ENCODE peak calls at places on chromosomes 5 and 9, in five cellular contexts. Q, T, Z, U and W are unnamed samples.

GRCh38 chr5:128349044-128349629 is 188.9 kb downstream of the FBN2 start:
- DNase-seq in U (no peak), T (no peak), Q (no peak), Z (no peak), W (peak)

GRCh38 chr9:27184556-27185351 is 75.7 kb downstream of the TEK start:
- DNase-seq in T (no peak), U (no peak), Q (no peak), Z (no peak), W (no peak)

GRCh38 chr9:135478858-135479468 is 619 bp upstream of the PPP1R26 start:
- DNase-seq in U (peak), T (peak), Q (peak), Z (no peak), W (no peak)

GRCh38 chr5:151772868-151773561 is 1.3 kb downstream of the G3BP1 start:
- DNase-seq in Z (no peak), T (no peak), U (no peak), Q (no peak), W (no peak)

GRCh38 chr5:88878976-88879375 is 4.0 kb downstream of the MEF2C start:
- DNase-seq in T (no peak), Z (no peak), Q (no peak), U (no peak), W (no peak)

GRCh38 chr9:21761309-21761901 is 41.0 kb upstream of the MTAP start:
- DNase-seq in U (no peak), T (no peak), Z (peak), Q (no peak), W (no peak)

GRCh38 chr9:136015656-136016055 is 54.5 kb upstream of the UBAC1 start:
- DNase-seq in T (no peak), Q (no peak), Z (no peak), U (no peak), W (no peak)

GRCh38 chr9:117411547-117411946 is 3.3 kb downstream of the ASTN2 start:
- DNase-seq in T (peak), U (peak), Q (peak), Z (no peak), W (no peak)

GRCh38 chr5:125196479-125197183 is 450.2 kb upstream of the ZNF608 start:
- DNase-seq in T (no peak), Z (no peak), Q (no peak), U (no peak), W (no peak)

GRCh38 chr9:100759166-100759565 is 181.3 kb downstream of the CAVIN4 start:
- DNase-seq in U (no peak), Q (no peak), T (no peak), Z (no peak), W (no peak)

GRCh38 chr5:156475831-156476551 is 149.0 kb downstream of the SGCD start:
- DNase-seq in T (no peak), Z (no peak), U (no peak), Q (no peak), W (no peak)

GRCh38 chr9:122144836-122145235 is 14.7 kb downstream of the NDUFA8 start:
- DNase-seq in T (peak), Z (no peak), U (no peak), Q (no peak), W (no peak)

GRCh38 chr9:16364347-16364746 is 506.1 kb downstream of the BNC2 start:
- DNase-seq in Q (no peak), Z (no peak), U (no peak), T (no peak), W (no peak)

GRCh38 chr5:1542755-1543154 is 19.0 kb upstream of the LPCAT1 start:
- DNase-seq in Q (no peak), U (no peak), Z (no peak), T (no peak), W (peak)

GRCh38 chr5:178644826-178645545 is 18.1 kb upstream of the CLK4 start:
- DNase-seq in T (no peak), U (no peak), Q (no peak), Z (no peak), W (no peak)

GRCh38 chr5:56269216-56269927 is 36.2 kb upstream of the ANKRD55 start:
- DNase-seq in U (no peak), T (peak), Z (peak), Q (peak), W (peak)

GRCh38 chr9:135244751-135245221 is 157.3 kb downstream of the OLFM1 start:
- DNase-seq in Q (no peak), Z (no peak), U (no peak), T (no peak), W (no peak)

GRCh38 chr5:17223375-17224185 is 6.1 kb downstream of the BASP1 start:
- DNase-seq in U (no peak), Z (no peak), Q (no peak), T (no peak), W (no peak)

GRCh38 chr5:119315516-119315949 is 40.3 kb upstream of the TNFAIP8 start:
- DNase-seq in Z (peak), U (no peak), Q (peak), T (peak), W (no peak)

GRCh38 chr9:116320180-116320799 is 166.7 kb downstream of the PAPPA start:
- DNase-seq in Q (no peak), U (no peak), Z (no peak), T (no peak), W (no peak)

GRCh38 chr9:70049236-70049635 is 5.6 kb downstream of the MAMDC2 start:
- DNase-seq in Q (no peak), T (no peak), Z (no peak), U (peak), W (no peak)

GRCh38 chr5:757346-757930 is 27.1 kb downstream of the ZDHHC11B start:
- DNase-seq in U (peak), Q (no peak), Z (no peak), T (no peak), W (no peak)

GRCh38 chr9:79129865-79130480 is 441.8 kb upstream of the TLE4 start:
- DNase-seq in T (peak), Q (peak), Z (no peak), U (peak), W (peak)

GRCh38 chr5:128844354-128844923 is 120.8 kb upstream of the SLC27A6 start:
- DNase-seq in T (no peak), Q (no peak), Z (no peak), U (no peak), W (no peak)

GRCh38 chr5:150080696-150081435 is 5.5 kb downstream of the CSF1R start:
- DNase-seq in Z (no peak), T (no peak), Q (no peak), U (peak), W (no peak)

GRCh38 chr5:80860934-80861613 is 99.1 kb upstream of the RASGRF2 start:
- DNase-seq in Q (no peak), U (no peak), Z (no peak), T (no peak), W (no peak)

GRCh38 chr5:162047279-162047678 is 20.3 kb upstream of the GABRG2 start:
- DNase-seq in T (no peak), Q (no peak), U (no peak), Z (no peak), W (no peak)

GRCh38 chr5:124649548-124650501 is 96.6 kb downstream of the ZNF608 start:
- DNase-seq in Z (peak), U (no peak), T (no peak), Q (peak), W (no peak)

GRCh38 chr9:87372401-87372851 is 125.2 kb upstream of the DAPK1 start:
- DNase-seq in Q (no peak), U (no peak), T (peak), Z (no peak), W (no peak)

GRCh38 chr5:142197098-142197497 is 88.5 kb downstream of the NDFIP1 start:
- DNase-seq in U (no peak), Q (no peak), Z (no peak), T (no peak), W (no peak)

GRCh38 chr5:142871880-142872200 is 101.7 kb downstream of the ARHGAP26 start:
- DNase-seq in T (no peak), U (no peak), Z (no peak), Q (no peak), W (no peak)

GRCh38 chr9:136624184-136624951 is 38.3 kb upstream of the EGFL7 start:
- DNase-seq in U (peak), Z (no peak), Q (no peak), T (no peak), W (no peak)

GRCh38 chr9:105320568-105320967 is 76.1 kb downstream of the SLC44A1 start:
- DNase-seq in Q (no peak), T (no peak), Z (no peak), U (no peak), W (no peak)

GRCh38 chr5:99169309-99169708 is 240.5 kb upstream of the CHD1 start:
- DNase-seq in Z (no peak), U (no peak), T (no peak), Q (no peak), W (peak)

GRCh38 chr5:94180761-94181160 is 437.6 kb downstream of the KIAA0825 start:
- DNase-seq in Z (no peak), Q (no peak), T (no peak), U (no peak), W (no peak)
- TF ChIP-seq JUND in Z (no peak), Q (no peak), T (no peak), U (no peak), W (no peak)

GRCh38 chr9:92944921-92945320 is 2.4 kb upstream of the FGD3 start:
- DNase-seq in Q (no peak), T (no peak), U (no peak), Z (no peak), W (no peak)
- TF ChIP-seq ZNF274 in Q (no peak), T (no peak), U (no peak), Z (no peak), W (no peak)

GRCh38 chr9:6999788-7000187 is 242.0 kb downstream of the KDM4C start:
- DNase-seq in U (no peak), T (no peak), Z (no peak), Q (no peak), W (no peak)

GRCh38 chr9:7006417-7006816 is 248.6 kb downstream of the KDM4C start:
- DNase-seq in U (no peak), T (no peak), Q (no peak), Z (no peak), W (no peak)

GRCh38 chr9:7001571-7001970 is 243.8 kb downstream of the KDM4C start:
- DNase-seq in U (no peak), Z (no peak), Q (no peak), T (no peak), W (no peak)

GRCh38 chr9:7008411-7008810 is 250.6 kb downstream of the KDM4C start:
- DNase-seq in U (no peak), Z (no peak), Q (no peak), T (no peak), W (no peak)

GRCh38 chr9:7003876-7004275 is 246.1 kb downstream of the KDM4C start:
- DNase-seq in Z (no peak), T (no peak), U (no peak), Q (no peak), W (no peak)
- TF ChIP-seq JUND in Z (no peak), T (no peak), U (no peak), Q (no peak), W (no peak)

GRCh38 chr5:93100976-93101375 is 480.0 kb downstream of the NR2F1-AS1 start:
- DNase-seq in U (no peak), Q (no peak), Z (no peak), T (no peak), W (no peak)
- TF ChIP-seq ZNF274 in U (no peak), Q (no peak), Z (no peak), T (no peak), W (no peak)

GRCh38 chr9:114138537-114138936 is 16.8 kb upstream of the COL27A1 start:
- DNase-seq in Q (no peak), U (no peak), T (no peak), Z (no peak), W (no peak)

GRCh38 chr9:114140401-114140800 is 14.9 kb upstream of the COL27A1 start:
- DNase-seq in U (no peak), T (no peak), Z (no peak), Q (no peak), W (no peak)

GRCh38 chr9:114139061-114139460 is 16.3 kb upstream of the COL27A1 start:
- DNase-seq in U (no peak), Z (no peak), Q (no peak), T (no peak), W (no peak)

GRCh38 chr9:114141553-114142548 is 13.5 kb upstream of the COL27A1 start:
- DNase-seq in Q (no peak), U (no peak), Z (no peak), T (peak), W (no peak)

DNA sequence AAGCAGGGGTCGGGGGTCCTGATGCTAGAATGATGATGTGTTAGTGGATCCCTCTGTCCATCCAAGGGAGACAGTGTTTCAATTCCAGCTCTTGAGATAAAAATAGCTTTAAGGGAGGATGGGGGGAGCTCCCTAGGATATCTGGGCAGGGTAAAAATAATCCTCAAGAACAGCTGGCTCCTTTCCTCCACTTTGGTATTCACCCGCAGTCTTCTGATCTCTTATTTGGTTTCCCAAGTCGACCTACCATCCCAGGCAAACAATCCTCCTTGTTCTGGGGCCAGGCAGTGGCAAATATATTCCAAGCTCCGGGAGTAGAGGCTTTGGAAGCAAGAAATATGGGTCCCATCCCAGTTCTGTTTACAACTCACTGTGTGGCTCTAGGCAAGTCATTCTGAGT is 14.5 kb upstream of the COL27A1 start:
- DNase-seq in T (no peak), Z (no peak), Q (no peak), U (no peak), W (no peak)
- TF ChIP-seq JUND in T (no peak), Z (no peak), Q (no peak), U (no peak), W (no peak)

DNA sequence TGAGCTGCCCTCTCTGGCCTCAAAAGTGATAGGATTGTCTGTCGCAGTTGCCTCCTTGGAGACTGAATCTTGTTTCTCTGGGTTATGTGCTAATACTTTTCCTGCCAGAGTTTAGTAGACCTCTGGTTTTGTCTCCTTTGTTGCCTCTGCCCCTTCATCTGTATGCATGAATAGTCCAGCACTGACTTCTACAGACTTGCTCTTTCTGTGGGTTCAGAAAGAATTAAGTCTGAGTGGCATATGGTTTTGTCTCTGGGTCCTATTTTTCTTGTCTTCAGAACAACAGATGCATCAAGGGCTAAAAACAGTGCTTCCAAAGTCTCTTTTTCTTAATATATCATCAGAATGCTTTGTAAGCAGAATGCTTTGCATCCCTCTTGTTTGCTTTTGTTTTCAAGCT is 131.6 kb downstream of the UNC13B start:
- DNase-seq in U (no peak), Q (no peak), Z (no peak), T (no peak), W (no peak)
- TF ChIP-seq ZNF274 in U (no peak), Q (no peak), Z (no peak), T (no peak), W (no peak)

DNA sequence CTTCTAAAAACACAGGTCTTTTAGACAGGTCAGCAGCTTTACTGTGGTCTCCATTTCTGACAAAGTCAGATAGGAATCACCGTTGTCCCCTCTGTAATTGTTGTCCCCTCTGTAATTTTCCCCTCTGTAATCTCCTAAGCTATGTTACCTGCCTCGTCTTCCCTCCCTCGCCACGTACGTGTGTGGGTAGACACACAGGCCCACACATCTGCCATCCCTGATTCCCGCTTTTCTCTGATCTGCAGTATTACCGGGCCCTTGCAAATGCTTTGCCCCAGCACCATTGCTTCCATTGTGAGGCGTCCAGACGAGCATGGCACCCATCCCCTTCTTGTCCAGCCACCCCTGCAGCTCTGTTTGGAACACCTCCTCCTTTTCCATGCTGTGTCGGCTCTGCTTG is 45.0 kb upstream of the POMT1 start:
- DNase-seq in T (no peak), U (no peak), Z (no peak), Q (no peak), W (no peak)
- TF ChIP-seq JUND in T (no peak), U (no peak), Z (no peak), Q (no peak), W (no peak)

GRCh38 chr5:132203916-132204315 is 23.7 kb downstream of the P4HA2 start:
- DNase-seq in T (no peak), Z (no peak), Q (no peak), U (no peak), W (no peak)

GRCh38 chr5:132204330-132204729 is 23.3 kb downstream of the P4HA2 start:
- DNase-seq in Z (no peak), U (no peak), Q (no peak), T (no peak), W (no peak)

GRCh38 chr5:132204736-132205135 is 22.9 kb downstream of the P4HA2 start:
- DNase-seq in T (no peak), Q (no peak), U (no peak), Z (no peak), W (no peak)

GRCh38 chr5:132202711-132203463 is 24.8 kb downstream of the P4HA2 start:
- DNase-seq in U (no peak), Z (no peak), T (no peak), Q (no peak), W (no peak)

GRCh38 chr5:132203464-132203818 is 24.2 kb downstream of the P4HA2 start:
- DNase-seq in Q (no peak), U (no peak), T (no peak), Z (no peak), W (no peak)
- TF ChIP-seq ZNF274 in Q (no peak), U (no peak), T (no peak), Z (no peak), W (no peak)

GRCh38 chr5:20678814-20679298 is 690.9 kb upstream of the CDH18 start:
- DNase-seq in Z (no peak), U (no peak), Q (no peak), T (no peak), W (no peak)

GRCh38 chr5:20680718-20681302 is 692.8 kb upstream of the CDH18 start:
- DNase-seq in Q (no peak), U (no peak), Z (no peak), T (no peak), W (no peak)

GRCh38 chr5:20678386-20678785 is 690.4 kb upstream of the CDH18 start:
- DNase-seq in T (no peak), Q (no peak), U (no peak), Z (no peak), W (no peak)

GRCh38 chr5:20683241-20683940 is 695.4 kb upstream of the CDH18 start:
- DNase-seq in U (no peak), Z (no peak), T (no peak), Q (no peak), W (no peak)
- TF ChIP-seq JUND in U (no peak), Z (no peak), T (no peak), Q (no peak), W (no peak)

DNA sequence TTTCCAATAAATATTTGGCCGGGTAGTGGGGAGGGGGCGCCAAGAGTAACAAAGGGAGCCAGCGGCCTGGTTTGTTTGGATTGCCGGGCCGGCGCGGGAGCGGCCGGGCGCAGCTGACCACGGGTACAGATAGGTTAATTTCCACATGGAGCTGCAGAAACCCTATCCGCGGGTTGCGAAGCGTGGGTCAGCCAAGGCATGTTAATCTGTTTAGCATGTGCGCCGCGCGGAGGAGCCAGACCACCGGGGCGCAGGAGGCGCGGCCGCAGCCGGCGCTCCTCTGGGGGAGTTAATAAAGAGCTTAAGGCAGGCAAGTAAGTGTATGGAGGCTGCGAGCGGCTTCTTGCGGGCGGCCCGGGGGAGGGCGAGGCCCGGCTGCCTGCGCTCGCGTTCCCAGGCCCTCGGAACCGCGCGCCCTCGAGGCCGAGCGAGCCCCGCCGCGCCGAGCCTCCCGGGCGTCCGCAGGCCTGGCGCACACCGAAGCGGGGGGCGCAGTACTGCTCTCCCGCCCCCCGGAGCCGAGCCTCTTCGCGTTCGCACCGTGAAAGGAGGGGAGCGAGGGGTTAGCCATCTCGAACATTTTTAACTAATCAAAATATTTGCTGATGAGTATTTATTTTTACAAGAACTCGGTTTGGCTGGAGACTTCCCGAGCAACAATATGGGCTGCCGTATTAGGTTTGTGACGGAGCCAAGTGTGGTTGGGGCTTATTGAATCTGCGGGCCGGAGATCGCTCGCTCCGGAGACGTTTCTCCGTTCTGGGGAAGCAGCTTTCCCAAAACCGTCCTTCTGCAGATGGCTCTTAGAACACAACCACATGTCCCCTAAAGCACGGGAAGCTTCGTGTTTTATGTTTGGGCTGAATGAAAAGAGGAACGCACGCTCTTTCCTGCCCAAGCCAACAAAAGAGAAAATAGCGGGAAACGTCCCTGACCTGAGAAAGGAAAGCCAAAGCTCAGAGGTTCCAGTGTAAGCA is 28.9 kb downstream of the FOXD1 start:
- DNase-seq in T (no peak), Q (no peak), Z (no peak), U (peak), W (no peak)
- TF ChIP-seq ZNF274 in T (no peak), Q (no peak), Z (no peak), U (no peak), W (no peak)